ENCODE peak calls at places on chromosomes 6 and 20, in eight cellular contexts. J, C, N, D, W, I, B and G are unnamed samples.

GRCh38 chr6:23179994-23180393 is 610.6 kb downstream of the HDGFL1 start:
- DNase-seq in W (no peak), B (no peak), N (no peak), C (no peak), J (no peak), I (no peak), D (no peak), G (no peak)

GRCh38 chr6:168794515-168794914 is 353.5 kb downstream of the SMOC2 start:
- DNase-seq in D (no peak), J (no peak), C (peak), I (no peak), W (no peak), N (no peak), B (no peak), G (no peak)

GRCh38 chr6:119280080-119280479 is 69.5 kb downstream of the MAN1A1 start:
- DNase-seq in D (no peak), I (no peak), B (no peak), W (no peak), N (no peak), J (no peak), C (no peak), G (no peak)

GRCh38 chr6:35425284-35425683 is 26.9 kb upstream of the FANCE start:
- DNase-seq in W (no peak), B (peak), N (no peak), C (no peak), I (no peak), J (no peak), D (no peak), G (no peak)

GRCh38 chr6:142784344-142784743 is 160.6 kb downstream of the HIVEP2 start:
- DNase-seq in J (no peak), D (no peak), I (no peak), C (no peak), B (no peak), N (no peak), W (no peak), G (no peak)

GRCh38 chr6:135129139-135129867 is 51.8 kb upstream of the MYB start:
- DNase-seq in N (no peak), C (no peak), B (no peak), W (no peak), J (no peak), I (no peak), D (no peak), G (no peak)

GRCh38 chr6:135121426-135121825 is 59.7 kb upstream of the MYB start:
- DNase-seq in B (no peak), I (no peak), W (no peak), J (no peak), D (no peak), C (no peak), N (no peak), G (no peak)

GRCh38 chr6:24257282-24257681 is 100.6 kb downstream of the DCDC2 start:
- DNase-seq in W (no peak), I (no peak), D (no peak), B (no peak), C (no peak), N (no peak), J (peak), G (no peak)

GRCh38 chr6:21593927-21594421 is 423 bp downstream of the SOX4 start:
- DNase-seq in I (peak), N (peak), D (no peak), J (no peak), B (no peak), W (no peak), C (no peak), G (no peak)

GRCh38 chr6:91376686-91377085 is 789.8 kb upstream of the MAP3K7 start:
- DNase-seq in B (no peak), I (peak), J (no peak), W (no peak), N (peak), D (no peak), C (no peak), G (no peak)

GRCh38 chr20:45911486-45912343 is at the start of gene PLTP:
- DNase-seq in N (peak), W (no peak), B (peak), D (no peak), J (no peak), I (peak), C (no peak), G (no peak)

GRCh38 chr20:3233131-3233990 is 5.6 kb downstream of the SLC4A11 start:
- DNase-seq in B (no peak), W (no peak), J (no peak), I (no peak), N (no peak), C (no peak), D (no peak), G (no peak)

GRCh38 chr6:26592649-26593048 is 4.1 kb upstream of the ABT1 start:
- DNase-seq in I (no peak), C (no peak), D (no peak), J (no peak), B (no peak), N (no peak), W (no peak), G (no peak)

GRCh38 chr6:110049696-110050465 is 71.8 kb downstream of the GPR6 start:
- DNase-seq in W (no peak), D (no peak), J (no peak), N (no peak), B (no peak), I (no peak), C (peak), G (no peak)

DNA sequence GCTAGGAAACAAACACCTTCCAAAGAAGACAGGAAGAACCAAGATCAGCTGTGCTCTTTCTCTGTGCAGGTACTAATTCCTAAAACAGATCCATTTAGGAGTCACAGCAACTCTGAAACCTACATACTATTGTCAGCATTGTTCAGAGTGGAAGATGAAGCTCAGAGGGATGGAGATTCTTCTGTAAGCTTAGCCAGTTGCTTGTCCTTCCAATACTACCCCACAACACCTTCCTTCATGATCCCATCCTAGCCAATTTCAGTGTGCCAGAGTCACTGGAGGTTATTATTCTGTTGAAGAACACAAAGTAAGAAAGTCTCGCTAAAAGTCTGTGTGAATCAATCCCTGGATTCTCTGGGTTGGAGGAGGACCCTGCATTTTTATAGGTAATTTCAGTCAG is 2.3 kb downstream of the POPDC3 start:
- DNase-seq in I (no peak), C (no peak), B (no peak), D (no peak), W (no peak), N (no peak), J (no peak), G (no peak)
- TF ChIP-seq POLR2A in I (no peak), C (no peak), B (no peak), D (no peak), W (no peak), N (no peak), J (no peak), G (no peak)

GRCh38 chr20:9617940-9618339 is 103.5 kb downstream of the LAMP5 start:
- DNase-seq in W (no peak), C (peak), D (peak), N (peak), I (no peak), J (peak), B (no peak), G (no peak)
- TF ChIP-seq CTCF in W (peak), C (peak), D (peak), N (peak), I (no peak), J (peak), B (no peak), G (no peak)

GRCh38 chr20:34956041-34956458 is 382 bp downstream of the MYH7B start:
- DNase-seq in W (no peak), C (no peak), J (no peak), N (no peak), B (no peak), D (no peak), I (no peak), G (no peak)

GRCh38 chr20:34954905-34955231 is 738 bp downstream of the GSS start:
- DNase-seq in W (no peak), C (no peak), D (no peak), N (peak), I (peak), J (peak), B (no peak), G (no peak)

GRCh38 chr20:34953960-34954359 is 1.6 kb downstream of the GSS start:
- DNase-seq in B (no peak), J (no peak), W (no peak), I (no peak), N (no peak), C (no peak), D (no peak), G (no peak)

GRCh38 chr20:34956751-34957472 is 1.2 kb downstream of the MYH7B start:
- DNase-seq in N (no peak), J (no peak), I (no peak), D (no peak), B (no peak), C (no peak), W (no peak), G (no peak)

GRCh38 chr20:34955232-34956040 is at the start of the genes GSS and MYH7B:
- DNase-seq in W (peak), J (peak), B (peak), D (peak), N (peak), I (peak), C (peak), G (peak)
- TF ChIP-seq POLR2A in W (peak), J (peak), B (peak), D (peak), N (peak), I (peak), C (peak), G (peak)

GRCh38 chr20:47849596-47849995 is 64.3 kb upstream of the SULF2 start:
- DNase-seq in N (no peak), I (no peak), D (no peak), B (no peak), W (no peak), J (no peak), C (no peak), G (no peak)
- TF ChIP-seq CTCF in N (no peak), I (no peak), D (no peak), B (no peak), W (no peak), J (no peak), C (no peak), G (no peak)

GRCh38 chr20:57350086-57350710 is 857 bp upstream of the RAE1 start:
- DNase-seq in I (no peak), W (no peak), J (no peak), N (no peak), B (no peak), C (no peak), D (no peak), G (no peak)

GRCh38 chr20:57352305-57352704 is 1.2 kb downstream of the RAE1 start:
- DNase-seq in B (no peak), W (no peak), C (no peak), J (no peak), I (no peak), D (no peak), N (no peak), G (no peak)

GRCh38 chr20:57346477-57346876 is 4.6 kb upstream of the RAE1 start:
- DNase-seq in D (peak), I (peak), B (peak), N (peak), W (no peak), J (peak), C (no peak), G (peak)

GRCh38 chr20:57347393-57347792 is 3.7 kb upstream of the RAE1 start:
- DNase-seq in C (no peak), B (no peak), J (no peak), N (no peak), I (no peak), D (no peak), W (no peak), G (no peak)

DNA sequence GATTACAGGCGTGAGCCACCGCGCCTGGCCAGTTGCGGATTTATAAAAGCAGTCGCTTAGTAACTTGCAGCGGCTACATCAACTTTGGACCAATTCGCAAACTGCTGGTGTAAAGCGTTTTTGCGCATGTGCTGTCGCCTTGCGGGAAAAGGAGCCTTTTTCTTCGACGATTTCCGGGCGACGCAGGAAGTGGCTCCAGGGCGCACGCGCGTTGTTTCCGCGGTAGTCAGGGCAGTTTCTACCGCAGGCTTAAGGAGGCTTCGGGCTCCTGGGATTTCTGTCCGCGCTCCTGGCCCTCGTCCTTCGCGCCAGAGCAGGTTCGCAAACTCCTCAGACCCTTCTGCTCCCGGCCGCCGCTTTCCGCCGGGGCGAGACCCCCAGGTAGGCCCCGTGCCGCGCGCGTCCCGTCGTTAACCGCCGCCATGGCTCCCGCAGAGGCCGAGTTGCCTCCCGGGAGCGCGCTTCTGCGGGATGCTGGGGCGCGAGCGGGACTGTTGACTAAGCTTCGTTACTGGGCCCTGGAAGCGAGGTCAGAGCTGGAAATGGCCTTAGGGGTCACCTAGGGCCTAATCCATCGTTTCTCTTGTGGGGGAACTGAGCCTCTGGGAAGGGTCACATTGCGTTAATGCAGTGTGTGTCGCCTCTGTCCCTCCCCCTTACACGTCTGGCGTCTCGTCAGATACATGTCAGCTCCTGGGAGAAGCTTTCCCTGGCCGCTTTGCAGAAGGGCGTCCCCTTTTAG is at the start of gene RAE1:
- DNase-seq in N (peak), D (peak), B (peak), J (peak), C (peak), W (peak), I (peak), G (peak)
- TF ChIP-seq POLR2A in N (no peak), D (peak), B (peak), J (peak), C (peak), W (peak), I (peak), G (no peak)